ENCODE peak calls at places on chromosomes 13 and 19, in ten cellular contexts. K is AG04450, H is activated B cell treated with CpG ODN at 0.5 μM for 24 hours, A is transverse colon, U is tibial artery, G is AG10803, V is heart right ventricle, J is dorsolateral prefrontal cortex, O is uterus, X is mucosa of descending colon. S is an unnamed sample.

GRCh38 chr13:107838592-107839161 is 376.7 kb downstream of the LIG4 start:
- DNase-seq in X (no peak), H (no peak), V (no peak), A (no peak), G (no peak), O (no peak), U (no peak), J (no peak), K (no peak), S (no peak)

GRCh38 chr19:36144624-36145023 is 4.8 kb downstream of the CAPNS1 start:
- DNase-seq in V (no peak), U (no peak), J (no peak), K (no peak), H (no peak), X (no peak), G (no peak), O (no peak), A (no peak), S (no peak)

GRCh38 chr13:40139896-40140520 is 484.5 kb downstream of the COG6 start:
- DNase-seq in U (no peak), A (no peak), K (no peak), J (no peak), X (no peak), G (no peak), H (no peak), O (no peak), V (no peak), S (no peak)

GRCh38 chr13:79810671-79811070 is 329.7 kb downstream of the NDFIP2 start:
- DNase-seq in X (no peak), G (peak), A (no peak), V (no peak), U (no peak), J (no peak), K (peak), H (no peak), O (no peak), S (no peak)

GRCh38 chr13:44837250-44837649 is 152.0 kb downstream of the NUFIP1 start:
- DNase-seq in K (peak), V (no peak), A (no peak), U (no peak), J (no peak), G (no peak), X (no peak), H (no peak), O (no peak), S (no peak)

GRCh38 chr19:23439623-23440022 is 44.4 kb upstream of the ZNF91 start:
- DNase-seq in X (no peak), V (no peak), J (no peak), K (no peak), A (no peak), G (no peak), U (no peak), O (no peak), H (no peak), S (no peak)

GRCh38 chr19:582497-583197 is 7.0 kb upstream of the HCN2 start:
- DNase-seq in U (no peak), A (no peak), O (no peak), X (no peak), J (no peak), V (no peak), K (no peak), G (no peak), H (no peak), S (no peak)

GRCh38 chr13:62119739-62120700 is 704.4 kb upstream of the PCDH20 start:
- DNase-seq in O (no peak), G (no peak), H (no peak), U (no peak), V (no peak), K (no peak), X (no peak), A (no peak), J (no peak), S (no peak)

GRCh38 chr13:51976423-51976822 is 34.8 kb downstream of the ATP7B start:
- DNase-seq in U (no peak), G (no peak), K (no peak), V (no peak), X (no peak), J (no peak), H (no peak), A (no peak), O (no peak), S (no peak)

GRCh38 chr13:26721251-26721939 is 39.2 kb downstream of the GPR12 start:
- DNase-seq in J (peak), G (no peak), K (no peak), H (no peak), U (no peak), V (no peak), X (peak), O (no peak), A (peak), S (no peak)

GRCh38 chr13:48783181-48783630 is 129.5 kb downstream of the CYSLTR2 start:
- DNase-seq in O (no peak), J (no peak), A (peak), H (no peak), V (peak), X (peak), K (peak), G (peak), U (peak), S (peak)

GRCh38 chr13:28609936-28610335 is 49.0 kb upstream of the POMP start:
- DNase-seq in V (no peak), X (no peak), G (peak), H (no peak), U (no peak), J (no peak), O (no peak), A (no peak), K (peak), S (peak)

GRCh38 chr19:13902993-13903555 is 2.8 kb downstream of the BRME1 start:
- DNase-seq in O (no peak), J (no peak), A (no peak), G (no peak), K (no peak), H (no peak), U (no peak), V (no peak), X (no peak), S (no peak)

GRCh38 chr13:67623630-67624029 is 393.5 kb upstream of the PCDH9 start:
- DNase-seq in H (no peak), J (no peak), U (no peak), K (no peak), X (no peak), A (no peak), V (no peak), O (no peak), G (no peak), S (no peak)

GRCh38 chr13:50248537-50249521 is 233.6 kb downstream of the KCNRG start:
- DNase-seq in K (no peak), G (no peak), J (no peak), H (no peak), X (no peak), V (no peak), O (no peak), A (no peak), U (no peak), S (no peak)

GRCh38 chr19:46713781-46714522 is 3.0 kb downstream of the PRKD2 start:
- DNase-seq in O (peak), K (no peak), G (peak), H (peak), J (peak), A (peak), U (peak), V (peak), X (peak), S (peak)

GRCh38 chr13:77000475-77000874 is 8.6 kb downstream of the CLN5 start:
- DNase-seq in V (no peak), H (no peak), G (peak), K (no peak), O (no peak), U (no peak), A (no peak), X (no peak), J (no peak), S (peak)

GRCh38 chr19:45351401-45351952 is 10.9 kb downstream of the KLC3 start:
- DNase-seq in U (no peak), X (no peak), A (no peak), V (no peak), K (no peak), J (no peak), H (no peak), O (no peak), G (no peak), S (no peak)

DNA sequence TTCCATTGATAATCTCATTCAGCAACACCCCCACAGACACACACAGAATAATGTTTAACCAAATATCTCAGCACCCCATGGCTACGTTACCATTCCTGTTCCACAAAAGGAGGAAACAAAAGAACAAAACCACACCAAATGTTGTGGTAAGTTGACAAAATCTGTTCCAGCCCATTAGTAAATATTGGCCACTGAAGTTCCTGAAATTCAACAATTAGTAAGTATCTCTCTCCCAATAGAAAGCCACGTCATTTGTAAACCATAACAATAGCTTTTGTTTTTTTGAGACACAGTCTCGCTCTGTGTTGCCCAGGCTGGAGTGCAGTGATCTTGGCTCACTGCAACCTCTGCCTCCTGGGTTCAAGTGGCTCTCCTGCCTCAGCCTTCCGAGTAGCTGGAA is 2.3 kb upstream of the FCAR start:
- DNase-seq in X (no peak), J (no peak), U (no peak), O (no peak), K (no peak), G (no peak), V (no peak), A (no peak), H (no peak), S (no peak)
- TF ChIP-seq CTCF in X (no peak), J (no peak), U (no peak), O (no peak), K (no peak), G (no peak), V (no peak), A (no peak), H (no peak), S (no peak)

GRCh38 chr19:38542040-38542439 is 75.7 kb downstream of the MAP4K1 start:
- DNase-seq in X (no peak), H (no peak), A (no peak), K (no peak), V (no peak), J (no peak), O (no peak), G (no peak), U (no peak), S (no peak)

GRCh38 chr19:38543286-38543806 is 74.4 kb downstream of the MAP4K1 start:
- DNase-seq in G (no peak), A (no peak), U (peak), K (no peak), X (peak), V (no peak), H (no peak), J (no peak), O (no peak), S (no peak)

GRCh38 chr19:38544569-38545315 is 73.0 kb downstream of the MAP4K1 start:
- DNase-seq in H (no peak), U (no peak), G (no peak), J (no peak), V (no peak), A (no peak), O (no peak), K (peak), X (peak), S (no peak)

GRCh38 chr19:38545596-38545995 is 72.2 kb downstream of the MAP4K1 start:
- DNase-seq in K (no peak), G (peak), H (no peak), A (no peak), U (no peak), J (no peak), X (peak), O (no peak), V (no peak), S (no peak)

GRCh38 chr19:38543807-38544568 is 73.8 kb downstream of the MAP4K1 start:
- DNase-seq in A (peak), X (peak), K (peak), J (peak), U (peak), H (no peak), G (peak), V (peak), O (peak), S (peak)
- TF ChIP-seq CTCF in A (peak), X (no peak), K (no peak), J (peak), U (peak), H (peak), G (peak), V (peak), O (peak), S (no peak)

DNA sequence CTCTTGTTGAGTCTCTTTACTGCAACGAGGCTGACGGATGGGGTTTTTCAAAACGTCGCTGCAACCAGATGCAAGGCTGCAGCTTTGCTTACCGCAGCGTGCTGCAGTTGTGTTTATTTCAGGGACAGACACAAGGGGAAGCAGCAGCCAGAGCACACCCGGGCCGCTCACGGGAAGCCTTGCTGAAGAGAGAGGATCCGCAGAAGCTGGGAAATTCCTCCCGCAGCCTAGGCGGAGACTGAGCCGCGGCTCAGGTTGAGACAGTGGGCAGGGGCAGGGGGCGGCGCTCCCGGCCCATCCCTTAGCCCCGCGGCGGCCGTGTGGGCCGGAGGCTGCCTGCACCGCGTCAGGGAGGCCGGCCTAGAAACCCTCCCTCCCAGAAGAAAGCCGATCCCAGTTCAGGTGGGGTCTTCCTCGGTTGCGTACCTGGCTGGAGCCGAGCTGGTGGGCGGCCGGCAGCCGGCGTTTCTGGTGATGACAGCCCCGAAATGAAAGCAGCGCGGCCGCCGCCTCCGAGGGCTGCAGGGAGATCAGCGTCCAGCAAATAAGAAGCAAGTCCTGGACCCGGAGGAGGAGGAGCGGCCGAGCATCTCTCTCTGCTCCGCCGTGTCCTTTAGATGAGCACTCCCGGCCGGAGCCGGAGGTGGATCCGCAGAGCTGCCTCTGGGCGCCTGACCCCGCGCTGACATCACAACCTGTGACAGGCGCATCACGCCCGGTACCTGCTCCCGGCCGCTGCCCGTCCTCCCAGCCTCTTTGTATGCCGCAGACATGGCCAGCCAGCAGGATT is at the start of gene FRY:
- DNase-seq in A (peak), U (peak), V (peak), J (peak), H (peak), O (peak), K (no peak), G (peak), X (peak), S (peak)
- TF ChIP-seq CTCF in A (no peak), U (no peak), V (peak), J (no peak), H (no peak), O (no peak), K (peak), G (peak), X (no peak), S (no peak)

DNA sequence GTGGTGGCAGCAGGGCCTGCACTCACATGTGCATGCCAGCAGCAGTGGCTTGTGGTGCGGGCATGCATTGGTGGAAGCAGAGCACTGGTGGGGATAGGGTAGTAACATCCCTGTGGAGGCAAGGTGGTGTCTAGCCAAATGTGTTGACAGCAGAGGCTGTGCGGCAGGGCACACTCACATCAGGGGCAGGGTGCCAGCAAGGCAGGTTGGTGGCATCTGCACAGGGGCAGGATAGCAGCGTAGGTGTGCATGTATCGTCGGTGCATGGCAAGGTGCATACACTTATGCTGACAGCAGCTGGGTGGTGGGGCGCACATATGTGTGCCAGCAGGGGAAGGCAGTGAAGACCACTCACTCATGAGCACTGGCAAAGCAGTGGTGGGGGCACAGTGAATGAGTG is 211.5 kb upstream of the CSNK1A1L start:
- DNase-seq in O (no peak), U (no peak), X (no peak), K (no peak), J (no peak), V (no peak), G (no peak), H (no peak), A (no peak), S (no peak)
- TF ChIP-seq CTCF in O (no peak), U (no peak), X (no peak), K (no peak), J (no peak), V (no peak), G (no peak), H (no peak), A (no peak), S (no peak)

DNA sequence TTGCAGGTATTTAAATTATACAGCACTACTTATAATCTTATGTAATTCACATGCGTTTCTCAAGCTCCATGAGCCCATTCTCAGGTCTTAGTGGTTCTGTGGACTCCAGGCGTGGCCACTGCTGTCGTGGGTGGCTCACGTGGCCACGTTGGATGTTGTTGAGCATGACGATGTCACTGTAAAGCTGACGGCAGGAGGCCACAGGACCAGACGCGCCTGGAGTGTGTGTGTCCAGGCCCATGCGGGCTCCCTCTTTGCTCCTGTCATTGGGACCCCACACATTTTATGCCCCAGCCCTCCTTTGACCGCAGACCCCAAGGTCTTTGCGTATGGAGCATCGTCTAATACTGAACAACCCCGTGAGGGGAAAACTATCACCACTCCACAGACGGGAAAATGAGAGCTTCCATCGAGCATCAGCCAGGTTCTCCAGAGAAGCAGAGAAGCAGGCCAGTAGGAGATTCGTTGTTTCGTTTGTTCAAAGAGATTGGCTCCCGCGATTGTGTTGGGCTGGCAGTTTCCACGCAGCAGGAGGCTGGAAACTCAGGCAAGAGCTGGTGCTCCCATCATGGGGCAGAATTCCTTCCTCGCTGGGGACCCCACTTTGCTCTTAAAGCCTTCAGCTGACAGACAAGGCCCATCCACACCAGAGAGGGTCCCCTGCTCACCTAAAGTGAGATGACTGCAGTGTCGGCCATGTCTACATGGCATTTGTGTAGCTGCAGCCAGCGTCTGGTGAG is 129.3 kb upstream of the SPACA7 start:
- DNase-seq in H (no peak), U (no peak), J (no peak), V (no peak), O (no peak), X (no peak), K (no peak), G (no peak), A (no peak), S (no peak)
- TF ChIP-seq CTCF in H (no peak), U (no peak), J (no peak), V (no peak), O (no peak), X (no peak), K (no peak), G (no peak), A (no peak), S (no peak)

GRCh38 chr19:1893791-1894190 is 8.5 kb upstream of the ABHD17A start:
- DNase-seq in K (no peak), A (no peak), V (no peak), G (no peak), J (no peak), H (no peak), O (no peak), X (no peak), U (no peak), S (no peak)
- TF ChIP-seq CTCF in K (no peak), A (no peak), V (no peak), G (no peak), J (no peak), H (no peak), O (no peak), X (no peak), U (no peak), S (no peak)

S was measured in HFF-Myc.